ENCODE peak calls at places on chromosomes 16 and 17, in four cellular contexts. One of them, this sample, is unnamed.

GRCh38 chr16:2175454-2175853 is 19.9 kb downstream of the TRAF7 start:
- DNase-seq in HepG2: no peak
- DNase-seq in K562: no peak
- DNase-seq in GM12878: no peak
- DNase-seq in this sample: no peak

GRCh38 chr16:69057400-69058378 is 47.8 kb upstream of the HAS3 start:
- DNase-seq in K562: no peak
- DNase-seq in GM12878: peak
- DNase-seq in HepG2: no peak
- DNase-seq in this sample: no peak

GRCh38 chr17:70913086-70913485 is 743.8 kb downstream of the KCNJ2 start:
- DNase-seq in HepG2: no peak
- DNase-seq in GM12878: no peak
- DNase-seq in K562: no peak
- DNase-seq in this sample: no peak

GRCh38 chr17:57892820-57893595 is 43.2 kb upstream of the MRPS23 start:
- DNase-seq in K562: no peak
- DNase-seq in GM12878: no peak
- DNase-seq in HepG2: peak
- DNase-seq in this sample: peak

GRCh38 chr16:9042943-9043680 is 48.3 kb upstream of the HAPSTR1 start:
- DNase-seq in HepG2: no peak
- DNase-seq in K562: no peak
- DNase-seq in GM12878: no peak
- DNase-seq in this sample: no peak

GRCh38 chr17:28722413-28723158 is 2.8 kb downstream of the RPL23A start:
- DNase-seq in K562: no peak
- DNase-seq in GM12878: no peak
- DNase-seq in HepG2: no peak
- DNase-seq in this sample: no peak

GRCh38 chr16:5502467-5502869 is 404.9 kb upstream of the EEF2KMT start:
- DNase-seq in HepG2: peak
- DNase-seq in GM12878: no peak
- DNase-seq in K562: peak
- DNase-seq in this sample: peak

GRCh38 chr16:72487283-72487682 is 315.3 kb upstream of the PMFBP1 start:
- DNase-seq in K562: no peak
- DNase-seq in GM12878: no peak
- DNase-seq in HepG2: no peak
- DNase-seq in this sample: no peak

GRCh38 chr16:49382916-49383315 is 9.3 kb downstream of the C16orf78 start:
- DNase-seq in HepG2: peak
- DNase-seq in GM12878: no peak
- DNase-seq in K562: peak
- DNase-seq in this sample: peak

GRCh38 chr16:47979783-47980182 is 176.0 kb downstream of the ABCC12 start:
- DNase-seq in HepG2: no peak
- DNase-seq in GM12878: no peak
- DNase-seq in K562: no peak
- DNase-seq in this sample: no peak

GRCh38 chr16:7532534-7532933 is 199.9 kb downstream of the RBFOX1 start:
- DNase-seq in HepG2: no peak
- DNase-seq in K562: no peak
- DNase-seq in GM12878: no peak
- DNase-seq in this sample: no peak

GRCh38 chr17:48541574-48542113 is 3.3 kb downstream of the HOXB2 start:
- DNase-seq in HepG2: no peak
- DNase-seq in K562: peak
- DNase-seq in GM12878: no peak
- DNase-seq in this sample: no peak

GRCh38 chr16:84532299-84532724 is 27.9 kb upstream of the MEAK7 start:
- DNase-seq in HepG2: peak
- DNase-seq in K562: no peak
- DNase-seq in GM12878: no peak
- DNase-seq in this sample: no peak

GRCh38 chr17:1153795-1154546 is 25.8 kb downstream of the ABR start:
- DNase-seq in HepG2: peak
- DNase-seq in K562: peak
- DNase-seq in GM12878: no peak
- DNase-seq in this sample: peak

GRCh38 chr16:68490829-68491575 is 42.7 kb upstream of the SMPD3 start:
- DNase-seq in GM12878: no peak
- DNase-seq in HepG2: no peak
- DNase-seq in K562: no peak
- DNase-seq in this sample: no peak

GRCh38 chr16:56911771-56912541 is 20.0 kb upstream of the HERPUD1 start:
- DNase-seq in K562: no peak
- DNase-seq in GM12878: peak
- DNase-seq in HepG2: no peak
- DNase-seq in this sample: no peak

GRCh38 chr17:80942360-80943345 is 49.0 kb upstream of the CHMP6 start:
- DNase-seq in K562: no peak
- DNase-seq in HepG2: no peak
- DNase-seq in GM12878: no peak
- DNase-seq in this sample: no peak
- TF ChIP-seq FOXK2 in K562: no peak
- TF ChIP-seq FOXK2 in HepG2: no peak
- TF ChIP-seq FOXK2 in GM12878: no peak
- TF ChIP-seq FOXK2 in this sample: no peak

GRCh38 chr16:4500283-4500682 is 24.1 kb downstream of the HMOX2 start:
- DNase-seq in GM12878: no peak
- DNase-seq in K562: no peak
- DNase-seq in HepG2: peak
- DNase-seq in this sample: no peak
- TF ChIP-seq FOXK2 in GM12878: no peak
- TF ChIP-seq FOXK2 in K562: no peak
- TF ChIP-seq FOXK2 in HepG2: no peak
- TF ChIP-seq FOXK2 in this sample: no peak

DNA sequence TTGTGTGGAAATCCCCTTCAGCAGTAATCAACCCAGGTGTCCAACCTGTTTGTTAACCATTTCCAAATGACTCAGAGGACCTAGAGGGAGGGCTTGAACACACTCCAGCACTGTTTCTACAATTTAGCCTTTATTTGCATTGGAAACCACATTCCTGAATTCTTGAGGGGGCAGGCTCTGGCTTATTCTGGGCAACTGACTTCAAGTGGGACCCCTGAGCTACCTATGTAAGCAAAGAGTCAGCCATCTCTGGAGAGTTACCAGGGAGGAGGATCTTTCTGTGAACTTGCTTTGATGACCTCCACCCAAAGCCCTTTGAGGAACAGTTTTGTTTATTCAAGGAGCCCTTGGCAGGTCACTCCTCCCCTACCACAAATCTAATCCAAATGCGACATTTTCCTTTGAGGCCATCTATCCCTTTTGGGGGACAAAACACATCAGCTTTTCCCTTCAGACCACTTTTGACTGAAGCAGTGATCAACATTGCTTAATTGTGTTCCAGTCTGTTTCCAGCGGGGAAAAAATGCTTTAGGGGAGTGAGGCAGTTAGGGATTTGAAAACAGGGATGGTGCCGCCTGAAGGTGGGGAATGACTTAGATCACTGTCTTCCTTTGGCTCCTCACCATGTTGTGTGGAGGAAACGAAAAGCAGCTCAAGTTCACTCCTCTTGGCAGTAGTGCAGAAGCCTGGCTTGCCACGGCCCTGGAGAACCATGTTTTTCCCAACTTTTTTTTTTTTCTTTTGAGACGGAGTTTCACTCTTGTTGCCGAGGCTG is 46.2 kb downstream of the TUBD1 start:
- DNase-seq in GM12878: peak
- DNase-seq in K562: peak
- DNase-seq in HepG2: peak
- DNase-seq in this sample: no peak
- TF ChIP-seq FOXK2 in GM12878: no peak
- TF ChIP-seq FOXK2 in K562: no peak
- TF ChIP-seq FOXK2 in HepG2: no peak
- TF ChIP-seq FOXK2 in this sample: no peak

GRCh38 chr17:41394254-41395016 is 3.0 kb downstream of the KRT31 start:
- DNase-seq in GM12878: no peak
- DNase-seq in K562: no peak
- DNase-seq in HepG2: no peak
- DNase-seq in this sample: no peak
- TF ChIP-seq FOXK2 in GM12878: no peak
- TF ChIP-seq FOXK2 in K562: no peak
- TF ChIP-seq FOXK2 in HepG2: no peak
- TF ChIP-seq FOXK2 in this sample: no peak

DNA sequence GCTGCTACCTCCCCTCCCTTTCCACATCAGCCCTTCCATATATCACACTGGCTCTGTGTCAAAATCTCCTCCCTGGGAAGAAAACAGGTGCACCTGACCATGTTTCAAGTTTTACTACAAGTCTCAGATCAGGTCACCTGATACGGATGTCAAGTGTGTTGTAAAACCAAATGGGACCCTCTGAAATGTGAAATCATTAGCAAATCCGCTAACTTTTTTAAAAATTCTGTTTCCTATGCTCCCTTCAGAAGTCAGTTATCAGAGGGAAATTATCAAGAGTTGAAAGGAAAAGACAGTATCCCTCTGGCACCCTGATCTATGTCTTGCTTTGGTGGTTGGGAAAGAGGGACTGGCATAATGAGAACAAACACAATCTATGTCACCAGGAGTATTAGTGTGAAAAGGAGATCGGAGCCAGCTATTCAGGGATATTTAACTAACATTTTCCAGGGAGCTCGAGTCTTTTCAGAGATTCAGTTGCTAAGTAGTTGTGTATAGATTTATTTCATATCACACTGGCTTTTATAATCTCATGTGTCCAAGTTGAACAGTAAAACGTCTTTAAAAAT is 1002.4 kb upstream of the CDH8 start:
- DNase-seq in K562: no peak
- DNase-seq in GM12878: no peak
- DNase-seq in HepG2: no peak
- DNase-seq in this sample: no peak
- TF ChIP-seq FOXK2 in K562: no peak
- TF ChIP-seq FOXK2 in GM12878: no peak
- TF ChIP-seq FOXK2 in HepG2: no peak
- TF ChIP-seq FOXK2 in this sample: no peak

DNA sequence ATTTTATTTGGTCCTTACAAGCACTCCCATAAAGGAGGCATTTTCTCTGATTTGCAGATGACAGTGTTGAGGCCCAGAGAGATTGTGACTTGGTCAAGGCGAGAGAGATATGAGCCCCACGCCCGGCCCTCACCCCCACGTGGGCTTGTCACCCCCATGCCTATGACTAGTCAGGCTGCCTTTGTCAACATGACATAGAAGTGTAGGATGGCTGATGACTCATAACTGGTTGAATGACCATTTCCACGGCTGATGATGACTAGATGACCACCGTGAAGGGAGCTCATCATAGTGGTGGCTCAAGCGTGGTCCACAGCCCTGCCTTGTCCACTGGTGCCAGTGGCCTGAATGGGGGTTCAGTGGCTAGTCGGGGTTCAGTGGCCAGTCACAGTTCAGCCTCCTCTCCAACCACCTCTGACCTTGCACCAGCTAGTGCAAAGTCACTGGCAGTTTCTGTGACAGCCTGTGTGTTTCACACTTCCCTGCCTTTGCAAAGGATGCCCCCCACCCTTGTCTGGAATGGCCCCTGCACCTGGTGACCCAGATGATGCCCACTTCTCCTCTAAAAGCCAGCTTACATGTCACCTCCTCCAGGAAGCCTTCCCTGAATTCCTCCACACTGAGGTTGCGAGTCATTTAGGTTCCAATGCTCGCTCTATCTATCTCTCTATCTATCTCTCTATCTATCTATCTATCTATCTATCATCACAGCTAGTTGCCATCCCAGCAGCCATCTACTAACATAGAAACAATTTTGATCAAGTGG is 3.8 kb upstream of the WSCD1 start:
- DNase-seq in GM12878: no peak
- DNase-seq in K562: no peak
- DNase-seq in HepG2: no peak
- DNase-seq in this sample: no peak
- TF ChIP-seq FOXK2 in GM12878: no peak
- TF ChIP-seq FOXK2 in K562: no peak
- TF ChIP-seq FOXK2 in HepG2: no peak
- TF ChIP-seq FOXK2 in this sample: no peak

DNA sequence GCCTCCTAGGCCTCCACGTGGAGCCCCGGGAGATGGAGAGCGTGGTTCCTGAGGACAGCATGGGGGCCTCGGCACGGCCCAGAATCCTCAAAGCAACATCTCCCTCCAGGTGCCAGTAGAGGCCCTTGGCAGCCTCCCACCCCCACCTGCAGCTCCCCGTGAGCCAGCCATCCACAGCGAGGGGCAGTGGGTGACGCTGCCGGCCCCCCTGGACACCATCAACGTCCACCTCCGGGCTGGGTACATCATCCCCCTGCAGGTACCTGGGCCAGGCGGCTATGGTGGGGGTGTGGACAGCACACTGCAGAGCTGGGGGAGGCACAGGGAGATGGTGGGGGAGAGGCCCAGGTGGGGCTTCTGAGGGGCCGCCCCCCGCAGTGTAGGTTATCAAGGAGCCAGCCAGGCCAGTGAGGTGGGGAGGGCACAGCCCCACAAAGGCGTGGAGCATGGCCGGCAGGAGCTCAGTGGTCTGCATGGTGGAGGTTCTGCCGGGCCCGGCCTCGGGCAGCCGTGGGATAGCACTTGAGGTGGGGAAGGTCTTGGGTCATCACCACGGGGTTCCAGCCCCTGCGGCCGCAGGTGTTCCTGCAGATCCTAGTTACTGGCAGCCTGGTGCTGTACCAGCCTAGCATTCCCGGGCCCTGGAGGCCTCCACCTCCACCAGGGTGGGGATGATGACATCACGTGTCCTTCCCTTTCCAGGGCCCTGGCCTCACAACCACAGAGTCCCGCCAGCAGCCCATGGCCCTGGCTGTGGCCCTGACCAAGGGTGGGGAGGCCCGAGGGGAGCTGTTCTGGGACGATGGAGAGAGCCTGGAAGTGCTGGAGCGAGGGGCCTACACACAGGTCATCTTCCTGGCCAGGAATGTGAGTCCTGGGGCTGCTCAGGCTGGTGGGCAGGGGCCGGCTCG is 16.4 kb downstream of the GAA start:
- DNase-seq in HepG2: no peak
- DNase-seq in GM12878: no peak
- DNase-seq in K562: no peak
- DNase-seq in this sample: no peak
- TF ChIP-seq FOXK2 in HepG2: no peak
- TF ChIP-seq FOXK2 in GM12878: no peak
- TF ChIP-seq FOXK2 in K562: no peak
- TF ChIP-seq FOXK2 in this sample: no peak

GRCh38 chr16:85754403-85754802 is 3.5 kb upstream of the C16orf74 start:
- DNase-seq in HepG2: no peak
- DNase-seq in GM12878: no peak
- DNase-seq in K562: no peak
- DNase-seq in this sample: no peak
- TF ChIP-seq FOXK2 in HepG2: no peak
- TF ChIP-seq FOXK2 in GM12878: no peak
- TF ChIP-seq FOXK2 in K562: no peak
- TF ChIP-seq FOXK2 in this sample: no peak

GRCh38 chr17:77140166-77140877 is 447 bp upstream of the SEC14L1 start:
- DNase-seq in GM12878: peak
- DNase-seq in HepG2: peak
- DNase-seq in K562: peak
- DNase-seq in this sample: peak
- TF ChIP-seq FOXK2 in GM12878: peak
- TF ChIP-seq FOXK2 in HepG2: no peak
- TF ChIP-seq FOXK2 in K562: peak
- TF ChIP-seq FOXK2 in this sample: no peak